ENCODE peak calls at places on chromosome 18, in eight cellular contexts. M is nephron progenitor cell; P is GM12864; E is Calu3; U is sigmoid colon; R is AG09309; N is CD4-positive, alpha-beta T cell; H is endothelial cell of umbilical vein. C is an unnamed sample.
A peak's percentile ranks its signal among the peaks of the same experiment; 100 is the strongest.

GRCh38 chr18:10564975-10565773 is 39.3 kb downstream of the NAPG start:
- DNase-seq in H (no peak), E (no peak), M (no peak), P (no peak), N (no peak), U (no peak), R (no peak), C (no peak)

GRCh38 chr18:79389689-79390088 is 6.0 kb upstream of the NFATC1 start:
- DNase-seq in U (peak; percentile 45), E (no peak), P (no peak), M (no peak), H (peak; percentile 24), R (no peak), N (no peak), C (no peak)

GRCh38 chr18:3814840-3815239 is 364.9 kb downstream of the TGIF1 start:
- DNase-seq in N (no peak), U (no peak), H (no peak), E (no peak), P (no peak), R (no peak), M (no peak), C (no peak)

GRCh38 chr18:79988079-79988924 is at the start of gene TXNL4A:
- DNase-seq in H (peak; percentile 88), P (peak; percentile 72), U (peak; percentile 90), M (peak; percentile 80), R (peak; percentile 54), E (peak; percentile 74), N (peak; percentile 77), C (peak; percentile 31)

GRCh38 chr18:22279741-22280452 is 110.5 kb downstream of the GATA6 start:
- DNase-seq in H (no peak), E (no peak), M (no peak), N (no peak), P (no peak), U (no peak), R (no peak), C (no peak)

GRCh38 chr18:23641143-23641720 is 21.5 kb downstream of the ANKRD29 start:
- DNase-seq in N (no peak), H (no peak), E (no peak), P (no peak), U (no peak), R (no peak), M (no peak), C (no peak)

GRCh38 chr18:60020107-60020925 is 120.5 kb downstream of the PMAIP1 start:
- DNase-seq in H (no peak), R (no peak), M (peak; percentile 13), N (no peak), P (no peak), U (no peak), E (no peak), C (no peak)

GRCh38 chr18:57397440-57397839 is 37.7 kb upstream of the ONECUT2 start:
- DNase-seq in U (no peak), E (peak; percentile 38), P (no peak), M (no peak), R (no peak), H (no peak), N (no peak), C (no peak)

GRCh38 chr18:49813071-49813320 is 337 bp downstream of the ACAA2 start:
- DNase-seq in M (peak; percentile 41), H (peak; percentile 64), E (peak; percentile 43), P (no peak), R (no peak), U (peak; percentile 71), N (peak; percentile 7), C (no peak)

GRCh38 chr18:58135170-58135569 is 91.1 kb downstream of the NEDD4L start:
- DNase-seq in M (no peak), R (peak; percentile 92), N (no peak), H (no peak), E (no peak), U (no peak), P (no peak), C (no peak)

GRCh38 chr18:3015203-3015590 is 2.3 kb upstream of the LPIN2 start:
- DNase-seq in U (no peak), P (no peak), H (peak; percentile 93), N (no peak), R (peak; percentile 25), M (no peak), E (peak; percentile 28), C (no peak)

GRCh38 chr18:48727685-48728084 is 188.9 kb downstream of the CTIF start:
- DNase-seq in E (no peak), H (no peak), U (no peak), M (no peak), R (no peak), N (no peak), P (no peak), C (no peak)

GRCh38 chr18:79547413-79548076 is 132.1 kb upstream of the CTDP1 start:
- DNase-seq in U (no peak), M (no peak), R (no peak), E (no peak), H (no peak), P (no peak), N (no peak), C (no peak)

GRCh38 chr18:3148930-3149535 is 70.7 kb downstream of the MYOM1 start:
- DNase-seq in M (peak; percentile 22), N (no peak), R (peak; percentile 8), E (no peak), U (no peak), H (peak; percentile 36), P (no peak), C (no peak)

GRCh38 chr18:567119-567518 is 13.1 kb upstream of the CETN1 start:
- DNase-seq in U (no peak), E (no peak), M (no peak), P (no peak), N (no peak), R (no peak), H (no peak), C (no peak)

GRCh38 chr18:32337347-32337746 is 133.3 kb downstream of the GAREM1 start:
- DNase-seq in R (no peak), M (no peak), H (no peak), E (no peak), U (no peak), N (no peak), P (no peak), C (no peak)

GRCh38 chr18:63970803-63971191 is 916 bp downstream of the SERPINB8 start:
- DNase-seq in R (no peak), H (no peak), P (no peak), M (peak; percentile 57), E (peak; percentile 71), N (no peak), U (peak; percentile 69), C (no peak)

GRCh38 chr18:24296273-24296672 is 101.4 kb downstream of the OSBPL1A start:
- DNase-seq in E (no peak), H (no peak), U (no peak), P (no peak), N (no peak), R (no peak), M (no peak), C (no peak)

GRCh38 chr18:53380063-53380639 is 844.3 kb downstream of the MBD2 start:
- DNase-seq in M (peak; percentile 9), P (peak; percentile 10), E (peak; percentile 3), H (peak; percentile 9), N (no peak), R (peak; percentile 1), U (no peak), C (no peak)

GRCh38 chr18:29434650-29435049 is 1257.7 kb upstream of the CDH2 start:
- DNase-seq in R (no peak), P (no peak), M (no peak), H (no peak), E (no peak), N (no peak), U (no peak), C (no peak)

GRCh38 chr18:29436459-29436858 is 1259.5 kb upstream of the CDH2 start:
- DNase-seq in E (no peak), R (no peak), U (no peak), P (no peak), N (no peak), M (no peak), H (no peak), C (no peak)

GRCh38 chr18:29439398-29439797 is 1262.5 kb upstream of the CDH2 start:
- DNase-seq in E (no peak), P (no peak), U (no peak), R (no peak), N (no peak), M (no peak), H (no peak), C (no peak)
- TF ChIP-seq CTCF in E (no peak), P (no peak), U (no peak), R (peak; percentile 18), N (no peak), M (peak; percentile 18), H (no peak), C (no peak)

DNA sequence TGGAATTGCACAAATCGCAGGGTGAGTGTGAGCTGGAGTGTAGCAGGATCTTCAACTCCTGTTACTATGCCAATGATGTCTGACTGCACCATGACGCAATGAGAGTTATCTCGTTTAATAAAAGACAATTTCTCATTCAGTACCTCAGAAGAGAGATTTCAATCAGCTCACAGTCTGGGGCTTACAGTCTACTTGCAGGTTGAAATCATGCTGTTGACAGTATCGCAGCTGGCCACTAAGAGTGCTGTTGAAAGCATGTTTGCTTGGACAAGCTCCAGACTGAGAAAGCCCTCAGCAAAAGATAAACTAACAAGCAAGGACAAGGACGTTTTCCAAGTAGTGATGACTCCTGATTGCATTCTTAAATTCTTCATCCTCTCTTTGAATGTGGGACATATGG is 145.2 kb upstream of the SYT4 start:
- DNase-seq in U (no peak), H (no peak), R (no peak), M (peak; percentile 5), E (no peak), P (no peak), N (no peak), C (no peak)
- TF ChIP-seq CTCF in U (no peak), H (no peak), R (no peak), M (peak; percentile 28), E (no peak), P (peak; percentile 12), N (no peak), C (no peak)

GRCh38 chr18:25594351-25594750 is 242.4 kb upstream of the ZNF521 start:
- DNase-seq in U (no peak), N (no peak), H (no peak), M (no peak), P (no peak), E (no peak), R (no peak), C (no peak)

GRCh38 chr18:25590456-25590855 is 238.5 kb upstream of the ZNF521 start:
- DNase-seq in P (no peak), U (no peak), N (no peak), E (no peak), M (no peak), H (no peak), R (no peak), C (no peak)

GRCh38 chr18:25595274-25595673 is 243.3 kb upstream of the ZNF521 start:
- DNase-seq in P (no peak), R (no peak), N (no peak), M (no peak), H (no peak), U (no peak), E (no peak), C (no peak)

GRCh38 chr18:25587545-25587944 is 235.6 kb upstream of the ZNF521 start:
- DNase-seq in U (no peak), E (no peak), N (no peak), M (no peak), H (no peak), R (no peak), P (no peak), C (no peak)

GRCh38 chr18:25592804-25593360 is 240.9 kb upstream of the ZNF521 start:
- DNase-seq in U (no peak), N (no peak), E (no peak), H (peak; percentile 8), P (no peak), R (no peak), M (no peak), C (no peak)
- TF ChIP-seq CTCF in U (no peak), N (no peak), E (no peak), H (no peak), P (no peak), R (no peak), M (no peak), C (no peak)

GRCh38 chr18:8063733-8064132 is 496.6 kb downstream of the PTPRM start:
- DNase-seq in H (no peak), U (no peak), E (no peak), N (no peak), M (no peak), R (no peak), P (no peak), C (no peak)
- TF ChIP-seq CTCF in H (no peak), U (no peak), E (no peak), N (no peak), M (no peak), R (no peak), P (no peak), C (no peak)

C was measured in omental fat pad.